ENCODE peak calls at places on chromosomes 5 and 9, in four cellular contexts. One of them, this sample, is unnamed.

GRCh38 chr5:154677921-154678320 is 77.3 kb upstream of the LARP1 start:
- DNase-seq in OCI-LY7: no peak
- DNase-seq in fibroblast of mammary gland: no peak
- DNase-seq in heart left ventricle: no peak
- DNase-seq in this sample: no peak

GRCh38 chr9:101569736-101570501 is 24.9 kb downstream of the PPP3R2 start:
- DNase-seq in OCI-LY7: no peak
- DNase-seq in fibroblast of mammary gland: no peak
- DNase-seq in heart left ventricle: no peak
- DNase-seq in this sample: no peak

GRCh38 chr5:118405650-118406061 is 582.7 kb downstream of the DTWD2 start:
- DNase-seq in OCI-LY7: no peak
- DNase-seq in fibroblast of mammary gland: no peak
- DNase-seq in heart left ventricle: peak
- DNase-seq in this sample: no peak

GRCh38 chr5:178324481-178325310 is 92.1 kb upstream of the PHYKPL start:
- DNase-seq in OCI-LY7: no peak
- DNase-seq in fibroblast of mammary gland: no peak
- DNase-seq in heart left ventricle: no peak
- DNase-seq in this sample: no peak

GRCh38 chr9:20043035-20043434 is 254.2 kb upstream of the SLC24A2 start:
- DNase-seq in OCI-LY7: no peak
- DNase-seq in fibroblast of mammary gland: no peak
- DNase-seq in heart left ventricle: no peak
- DNase-seq in this sample: no peak

GRCh38 chr5:145495741-145496140 is 339.4 kb downstream of the PRELID2 start:
- DNase-seq in OCI-LY7: no peak
- DNase-seq in fibroblast of mammary gland: peak
- DNase-seq in heart left ventricle: no peak
- DNase-seq in this sample: peak

GRCh38 chr5:54302267-54302687 is 8.1 kb downstream of the ARL15 start:
- DNase-seq in OCI-LY7: no peak
- DNase-seq in fibroblast of mammary gland: peak
- DNase-seq in heart left ventricle: no peak
- DNase-seq in this sample: no peak

GRCh38 chr5:17743580-17744435 is 109.5 kb downstream of the TAF11L14 start:
- DNase-seq in OCI-LY7: no peak
- DNase-seq in fibroblast of mammary gland: peak
- DNase-seq in heart left ventricle: no peak
- DNase-seq in this sample: no peak

GRCh38 chr5:132354381-132354780 is 15.1 kb upstream of the SLC22A5 start:
- DNase-seq in OCI-LY7: no peak
- DNase-seq in fibroblast of mammary gland: no peak
- DNase-seq in heart left ventricle: no peak
- DNase-seq in this sample: no peak

GRCh38 chr9:116471093-116471906 is 215.8 kb upstream of the TRIM32 start:
- DNase-seq in OCI-LY7: no peak
- DNase-seq in fibroblast of mammary gland: no peak
- DNase-seq in heart left ventricle: peak
- DNase-seq in this sample: no peak

GRCh38 chr5:134523543-134524136 is 1.8 kb upstream of the JADE2 start:
- DNase-seq in OCI-LY7: peak
- DNase-seq in fibroblast of mammary gland: no peak
- DNase-seq in heart left ventricle: no peak
- DNase-seq in this sample: no peak

GRCh38 chr5:134526483-134527155 is 1.1 kb downstream of the JADE2 start:
- DNase-seq in OCI-LY7: peak
- DNase-seq in fibroblast of mammary gland: peak
- DNase-seq in heart left ventricle: peak
- DNase-seq in this sample: peak

GRCh38 chr5:134524826-134525686 is at the start of gene JADE2:
- DNase-seq in OCI-LY7: peak
- DNase-seq in fibroblast of mammary gland: peak
- DNase-seq in heart left ventricle: peak
- DNase-seq in this sample: peak

GRCh38 chr5:134525687-134526482 is 415 bp downstream of the JADE2 start:
- DNase-seq in OCI-LY7: peak
- DNase-seq in fibroblast of mammary gland: peak
- DNase-seq in heart left ventricle: peak
- DNase-seq in this sample: peak

DNA sequence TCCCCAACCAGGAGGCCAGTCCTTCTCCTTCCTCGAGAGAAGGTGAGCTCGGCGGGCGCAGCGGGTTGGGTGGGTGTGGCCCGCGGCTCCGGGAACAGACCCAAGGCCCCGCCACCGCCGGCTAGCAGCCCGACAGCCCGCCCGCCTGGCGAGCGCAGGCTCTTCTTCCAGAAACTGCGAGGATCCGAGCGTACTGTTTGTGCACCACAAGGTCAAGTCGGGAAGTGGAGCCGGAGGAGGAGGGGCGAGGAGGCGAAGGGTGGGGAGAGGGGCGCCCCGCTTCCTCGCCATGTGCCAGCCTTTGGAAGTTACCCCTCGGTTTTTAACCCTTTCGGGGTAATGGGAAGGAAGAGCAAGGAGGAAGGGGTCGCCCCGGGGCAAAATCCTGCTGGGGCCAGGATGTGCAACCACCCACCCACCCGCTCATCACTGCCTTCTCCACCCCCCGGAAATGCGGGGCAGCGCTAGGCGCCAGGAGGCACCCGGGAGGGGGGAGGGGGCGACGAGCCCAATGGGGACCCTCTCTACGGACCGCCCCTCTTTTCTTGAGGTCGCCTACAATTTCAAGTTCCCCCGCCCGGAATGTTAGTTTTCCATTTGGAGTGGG is 1.1 kb upstream of the JADE2 start:
- DNase-seq in OCI-LY7: peak
- DNase-seq in fibroblast of mammary gland: peak
- DNase-seq in heart left ventricle: peak
- DNase-seq in this sample: peak
- TF ChIP-seq CTCF in OCI-LY7: no peak
- TF ChIP-seq CTCF in fibroblast of mammary gland: no peak
- TF ChIP-seq CTCF in heart left ventricle: no peak
- TF ChIP-seq CTCF in this sample: no peak

GRCh38 chr5:101047181-101047580 is 144.1 kb upstream of the ST8SIA4 start:
- DNase-seq in OCI-LY7: no peak
- DNase-seq in fibroblast of mammary gland: no peak
- DNase-seq in heart left ventricle: no peak
- DNase-seq in this sample: no peak

GRCh38 chr5:101045689-101046088 is 142.6 kb upstream of the ST8SIA4 start:
- DNase-seq in OCI-LY7: peak
- DNase-seq in fibroblast of mammary gland: peak
- DNase-seq in heart left ventricle: no peak
- DNase-seq in this sample: no peak
- TF ChIP-seq CTCF in OCI-LY7: peak
- TF ChIP-seq CTCF in fibroblast of mammary gland: no peak
- TF ChIP-seq CTCF in heart left ventricle: peak
- TF ChIP-seq CTCF in this sample: peak

GRCh38 chr5:122470365-122470764 is 158.3 kb downstream of the SNCAIP start:
- DNase-seq in OCI-LY7: no peak
- DNase-seq in fibroblast of mammary gland: no peak
- DNase-seq in heart left ventricle: no peak
- DNase-seq in this sample: no peak

GRCh38 chr5:122468351-122469111 is 156.5 kb downstream of the SNCAIP start:
- DNase-seq in OCI-LY7: no peak
- DNase-seq in fibroblast of mammary gland: no peak
- DNase-seq in heart left ventricle: no peak
- DNase-seq in this sample: no peak

GRCh38 chr5:122471031-122471751 is 159.2 kb downstream of the SNCAIP start:
- DNase-seq in OCI-LY7: no peak
- DNase-seq in fibroblast of mammary gland: no peak
- DNase-seq in heart left ventricle: no peak
- DNase-seq in this sample: no peak

GRCh38 chr5:122471752-122472061 is 159.7 kb downstream of the SNCAIP start:
- DNase-seq in OCI-LY7: no peak
- DNase-seq in fibroblast of mammary gland: no peak
- DNase-seq in heart left ventricle: no peak
- DNase-seq in this sample: no peak

DNA sequence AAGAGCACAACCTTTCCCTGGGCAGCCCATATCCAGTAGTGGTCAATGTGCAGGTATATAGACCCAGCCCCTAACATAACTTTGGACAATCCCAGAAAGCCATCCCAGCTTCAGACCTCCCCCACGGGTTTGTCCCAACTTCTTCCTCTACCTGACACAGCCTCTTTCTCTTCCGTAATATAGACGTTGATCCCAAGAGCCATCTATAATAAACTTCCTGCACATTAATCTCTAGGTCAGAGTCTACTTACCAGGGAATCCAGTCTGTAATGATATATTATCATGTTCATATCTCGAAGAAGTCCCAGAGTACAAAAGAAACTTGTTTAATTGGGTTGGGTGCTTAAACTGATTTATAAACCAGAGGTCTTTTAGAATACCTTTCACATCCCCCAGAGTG is 157.5 kb downstream of the SNCAIP start:
- DNase-seq in OCI-LY7: no peak
- DNase-seq in fibroblast of mammary gland: no peak
- DNase-seq in heart left ventricle: no peak
- DNase-seq in this sample: no peak
- TF ChIP-seq CTCF in OCI-LY7: no peak
- TF ChIP-seq CTCF in fibroblast of mammary gland: no peak
- TF ChIP-seq CTCF in heart left ventricle: no peak
- TF ChIP-seq CTCF in this sample: no peak

DNA sequence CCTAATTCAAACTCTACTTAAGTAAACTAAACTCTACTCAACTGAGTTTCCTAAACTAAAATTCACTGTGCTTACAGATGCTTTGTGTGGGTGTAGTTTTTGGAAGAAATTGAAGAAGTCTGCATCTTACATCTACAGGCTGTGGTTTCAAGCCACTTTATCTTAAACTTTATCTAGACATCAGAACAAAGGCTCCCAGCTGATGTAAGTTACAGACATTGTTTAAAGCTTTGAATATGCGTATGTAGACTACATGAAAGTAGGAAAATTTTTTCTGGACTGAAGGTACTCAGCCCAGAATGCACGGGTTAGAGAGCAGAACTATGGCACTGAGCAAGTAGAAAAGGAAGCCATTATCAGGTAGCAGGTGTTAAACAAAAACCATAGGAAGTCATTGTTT is 185.4 kb downstream of the TTC39B start:
- DNase-seq in OCI-LY7: no peak
- DNase-seq in fibroblast of mammary gland: no peak
- DNase-seq in heart left ventricle: no peak
- DNase-seq in this sample: no peak
- TF ChIP-seq CTCF in OCI-LY7: no peak
- TF ChIP-seq CTCF in fibroblast of mammary gland: no peak
- TF ChIP-seq CTCF in heart left ventricle: no peak
- TF ChIP-seq CTCF in this sample: no peak

DNA sequence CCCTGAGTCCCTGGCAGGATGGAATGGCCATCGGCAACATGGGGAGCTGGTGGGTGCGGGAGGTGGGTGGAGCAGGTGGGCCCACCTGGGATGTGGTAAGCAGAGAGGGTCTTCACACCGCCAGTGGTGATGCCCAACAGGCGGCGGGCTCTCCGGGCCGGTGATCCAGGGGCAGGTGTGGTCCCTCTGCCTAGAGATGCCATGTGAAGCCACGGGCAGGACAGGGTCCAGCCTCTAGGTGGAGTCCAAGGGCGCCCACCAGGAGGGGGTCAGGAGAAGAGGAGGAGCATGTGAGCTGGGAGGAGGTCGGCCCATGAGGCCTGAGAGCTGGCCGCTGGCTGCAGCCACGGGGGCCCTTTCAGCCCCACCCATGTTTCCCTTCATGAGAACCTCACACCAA is 221.1 kb downstream of the FANCC start:
- DNase-seq in OCI-LY7: no peak
- DNase-seq in fibroblast of mammary gland: no peak
- DNase-seq in heart left ventricle: no peak
- DNase-seq in this sample: no peak
- TF ChIP-seq CTCF in OCI-LY7: no peak
- TF ChIP-seq CTCF in fibroblast of mammary gland: no peak
- TF ChIP-seq CTCF in heart left ventricle: no peak
- TF ChIP-seq CTCF in this sample: no peak

GRCh38 chr9:113873446-113873845 is 2.7 kb upstream of the ZNF618 start:
- DNase-seq in OCI-LY7: no peak
- DNase-seq in fibroblast of mammary gland: no peak
- DNase-seq in heart left ventricle: no peak
- DNase-seq in this sample: no peak

GRCh38 chr9:113875420-113875916 is 641 bp upstream of the ZNF618 start:
- DNase-seq in OCI-LY7: no peak
- DNase-seq in fibroblast of mammary gland: no peak
- DNase-seq in heart left ventricle: no peak
- DNase-seq in this sample: no peak

GRCh38 chr9:113873926-113874325 is 2.2 kb upstream of the ZNF618 start:
- DNase-seq in OCI-LY7: no peak
- DNase-seq in fibroblast of mammary gland: no peak
- DNase-seq in heart left ventricle: no peak
- DNase-seq in this sample: no peak

GRCh38 chr9:113876806-113877236 is 712 bp downstream of the ZNF618 start:
- DNase-seq in OCI-LY7: peak
- DNase-seq in fibroblast of mammary gland: no peak
- DNase-seq in heart left ventricle: no peak
- DNase-seq in this sample: no peak

GRCh38 chr9:113875917-113876805 is at the start of gene ZNF618:
- DNase-seq in OCI-LY7: peak
- DNase-seq in fibroblast of mammary gland: no peak
- DNase-seq in heart left ventricle: peak
- DNase-seq in this sample: peak
- TF ChIP-seq CTCF in OCI-LY7: no peak
- TF ChIP-seq CTCF in fibroblast of mammary gland: no peak
- TF ChIP-seq CTCF in heart left ventricle: no peak
- TF ChIP-seq CTCF in this sample: no peak

This sample was measured in Calu3.